ENCODE peak calls at places on chromosomes 13 and 19, in seven cellular contexts. One of them, this sample, is unnamed.

GRCh38 chr19:18046066-18046718 is 38.2 kb downstream of the ARRDC2 start:
- DNase-seq in hepatocyte: no peak
- DNase-seq in NCI-H69: peak
- DNase-seq in body of pancreas: peak
- DNase-seq in cerebellar cortex: no peak
- DNase-seq in activated gamma-delta T cell treated with Interleukin-2 at 50 U/mL for 16 hours: no peak
- DNase-seq in heart left ventricle: no peak
- DNase-seq in this sample: no peak

GRCh38 chr13:28394422-28394821 is 100.5 kb downstream of the FLT1 start:
- DNase-seq in heart left ventricle: no peak
- DNase-seq in activated gamma-delta T cell treated with Interleukin-2 at 50 U/mL for 16 hours: no peak
- DNase-seq in cerebellar cortex: no peak
- DNase-seq in body of pancreas: peak
- DNase-seq in NCI-H69: no peak
- DNase-seq in hepatocyte: no peak
- DNase-seq in this sample: no peak

GRCh38 chr19:56725829-56726424 is 54.4 kb upstream of the ZNF835 start:
- DNase-seq in activated gamma-delta T cell treated with Interleukin-2 at 50 U/mL for 16 hours: no peak
- DNase-seq in cerebellar cortex: peak
- DNase-seq in hepatocyte: no peak
- DNase-seq in body of pancreas: no peak
- DNase-seq in heart left ventricle: no peak
- DNase-seq in NCI-H69: peak
- DNase-seq in this sample: no peak

GRCh38 chr19:1953441-1954094 is 12.6 kb downstream of the CSNK1G2 start:
- DNase-seq in NCI-H69: no peak
- DNase-seq in heart left ventricle: no peak
- DNase-seq in hepatocyte: no peak
- DNase-seq in cerebellar cortex: no peak
- DNase-seq in body of pancreas: no peak
- DNase-seq in activated gamma-delta T cell treated with Interleukin-2 at 50 U/mL for 16 hours: no peak
- DNase-seq in this sample: no peak

GRCh38 chr13:99322297-99323103 is 15.3 kb upstream of the GPR183 start:
- DNase-seq in hepatocyte: no peak
- DNase-seq in heart left ventricle: no peak
- DNase-seq in body of pancreas: no peak
- DNase-seq in cerebellar cortex: no peak
- DNase-seq in activated gamma-delta T cell treated with Interleukin-2 at 50 U/mL for 16 hours: no peak
- DNase-seq in NCI-H69: no peak
- DNase-seq in this sample: no peak

GRCh38 chr19:5222821-5223321 is 117.7 kb downstream of the PTPRS start:
- DNase-seq in NCI-H69: no peak
- DNase-seq in body of pancreas: no peak
- DNase-seq in cerebellar cortex: no peak
- DNase-seq in activated gamma-delta T cell treated with Interleukin-2 at 50 U/mL for 16 hours: no peak
- DNase-seq in hepatocyte: no peak
- DNase-seq in heart left ventricle: no peak
- DNase-seq in this sample: no peak

GRCh38 chr13:80824231-80824630 is 483.3 kb upstream of the SPRY2 start:
- DNase-seq in body of pancreas: no peak
- DNase-seq in activated gamma-delta T cell treated with Interleukin-2 at 50 U/mL for 16 hours: no peak
- DNase-seq in heart left ventricle: no peak
- DNase-seq in hepatocyte: no peak
- DNase-seq in NCI-H69: no peak
- DNase-seq in cerebellar cortex: no peak
- DNase-seq in this sample: no peak

GRCh38 chr13:63184693-63185092 is 1769.0 kb upstream of the PCDH20 start:
- DNase-seq in activated gamma-delta T cell treated with Interleukin-2 at 50 U/mL for 16 hours: no peak
- DNase-seq in heart left ventricle: no peak
- DNase-seq in NCI-H69: peak
- DNase-seq in cerebellar cortex: no peak
- DNase-seq in body of pancreas: no peak
- DNase-seq in hepatocyte: no peak
- DNase-seq in this sample: peak

GRCh38 chr13:34458756-34459462 is 483.2 kb upstream of the NBEA start:
- DNase-seq in activated gamma-delta T cell treated with Interleukin-2 at 50 U/mL for 16 hours: no peak
- DNase-seq in hepatocyte: no peak
- DNase-seq in NCI-H69: no peak
- DNase-seq in body of pancreas: no peak
- DNase-seq in heart left ventricle: no peak
- DNase-seq in cerebellar cortex: no peak
- DNase-seq in this sample: no peak

GRCh38 chr13:25177012-25177411 is 4.9 kb upstream of the AMER2 start:
- DNase-seq in hepatocyte: no peak
- DNase-seq in heart left ventricle: no peak
- DNase-seq in cerebellar cortex: peak
- DNase-seq in body of pancreas: no peak
- DNase-seq in NCI-H69: no peak
- DNase-seq in activated gamma-delta T cell treated with Interleukin-2 at 50 U/mL for 16 hours: no peak
- DNase-seq in this sample: no peak

GRCh38 chr19:13092608-13093260 is 9.9 kb downstream of the LYL1 start:
- DNase-seq in activated gamma-delta T cell treated with Interleukin-2 at 50 U/mL for 16 hours: no peak
- DNase-seq in body of pancreas: no peak
- DNase-seq in hepatocyte: no peak
- DNase-seq in heart left ventricle: no peak
- DNase-seq in NCI-H69: no peak
- DNase-seq in cerebellar cortex: no peak
- DNase-seq in this sample: no peak

GRCh38 chr19:755063-755462 is 4.2 kb downstream of the MISP start:
- DNase-seq in heart left ventricle: no peak
- DNase-seq in hepatocyte: no peak
- DNase-seq in cerebellar cortex: no peak
- DNase-seq in activated gamma-delta T cell treated with Interleukin-2 at 50 U/mL for 16 hours: no peak
- DNase-seq in body of pancreas: no peak
- DNase-seq in NCI-H69: no peak
- DNase-seq in this sample: no peak

GRCh38 chr13:88097541-88097940 is 426.4 kb downstream of the SLITRK5 start:
- DNase-seq in NCI-H69: no peak
- DNase-seq in body of pancreas: no peak
- DNase-seq in activated gamma-delta T cell treated with Interleukin-2 at 50 U/mL for 16 hours: no peak
- DNase-seq in heart left ventricle: no peak
- DNase-seq in cerebellar cortex: no peak
- DNase-seq in hepatocyte: no peak
- DNase-seq in this sample: no peak

GRCh38 chr13:107329991-107330390 is 762.1 kb upstream of the ARGLU1 start:
- DNase-seq in body of pancreas: no peak
- DNase-seq in hepatocyte: no peak
- DNase-seq in activated gamma-delta T cell treated with Interleukin-2 at 50 U/mL for 16 hours: no peak
- DNase-seq in NCI-H69: no peak
- DNase-seq in heart left ventricle: no peak
- DNase-seq in cerebellar cortex: no peak
- DNase-seq in this sample: no peak

GRCh38 chr13:35356572-35356971 is 119.9 kb downstream of the MAB21L1 start:
- DNase-seq in NCI-H69: no peak
- DNase-seq in hepatocyte: no peak
- DNase-seq in heart left ventricle: no peak
- DNase-seq in body of pancreas: no peak
- DNase-seq in activated gamma-delta T cell treated with Interleukin-2 at 50 U/mL for 16 hours: no peak
- DNase-seq in cerebellar cortex: no peak
- DNase-seq in this sample: no peak

GRCh38 chr13:26899153-26899552 is 138.6 kb upstream of the GPR12 start:
- DNase-seq in NCI-H69: no peak
- DNase-seq in heart left ventricle: no peak
- DNase-seq in hepatocyte: no peak
- DNase-seq in activated gamma-delta T cell treated with Interleukin-2 at 50 U/mL for 16 hours: no peak
- DNase-seq in body of pancreas: no peak
- DNase-seq in cerebellar cortex: peak
- DNase-seq in this sample: no peak

GRCh38 chr19:383922-384800 is 24.8 kb downstream of the C2CD4C start:
- DNase-seq in NCI-H69: no peak
- DNase-seq in heart left ventricle: peak
- DNase-seq in body of pancreas: peak
- DNase-seq in activated gamma-delta T cell treated with Interleukin-2 at 50 U/mL for 16 hours: no peak
- DNase-seq in hepatocyte: peak
- DNase-seq in cerebellar cortex: peak
- DNase-seq in this sample: peak

GRCh38 chr19:4624733-4625362 is 14.5 kb upstream of the TNFAIP8L1 start:
- DNase-seq in body of pancreas: no peak
- DNase-seq in hepatocyte: peak
- DNase-seq in NCI-H69: peak
- DNase-seq in activated gamma-delta T cell treated with Interleukin-2 at 50 U/mL for 16 hours: no peak
- DNase-seq in cerebellar cortex: peak
- DNase-seq in heart left ventricle: no peak
- DNase-seq in this sample: peak

GRCh38 chr19:37227996-37228395 is 10.0 kb downstream of the ZNF383 start:
- DNase-seq in activated gamma-delta T cell treated with Interleukin-2 at 50 U/mL for 16 hours: no peak
- DNase-seq in heart left ventricle: no peak
- DNase-seq in hepatocyte: no peak
- DNase-seq in NCI-H69: peak
- DNase-seq in cerebellar cortex: peak
- DNase-seq in body of pancreas: peak
- DNase-seq in this sample: peak

GRCh38 chr19:55156202-55157063 is 1.1 kb downstream of the TNNI3 start:
- DNase-seq in cerebellar cortex: peak
- DNase-seq in heart left ventricle: peak
- DNase-seq in activated gamma-delta T cell treated with Interleukin-2 at 50 U/mL for 16 hours: peak
- DNase-seq in body of pancreas: peak
- DNase-seq in hepatocyte: peak
- DNase-seq in NCI-H69: peak
- DNase-seq in this sample: peak

GRCh38 chr13:106100261-106100919 is 435.1 kb downstream of the EFNB2 start:
- DNase-seq in heart left ventricle: no peak
- DNase-seq in cerebellar cortex: no peak
- DNase-seq in activated gamma-delta T cell treated with Interleukin-2 at 50 U/mL for 16 hours: no peak
- DNase-seq in body of pancreas: no peak
- DNase-seq in NCI-H69: peak
- DNase-seq in hepatocyte: peak
- DNase-seq in this sample: peak

GRCh38 chr13:98105929-98106336 is 37.0 kb upstream of the FARP1 start:
- DNase-seq in cerebellar cortex: no peak
- DNase-seq in heart left ventricle: no peak
- DNase-seq in activated gamma-delta T cell treated with Interleukin-2 at 50 U/mL for 16 hours: no peak
- DNase-seq in body of pancreas: no peak
- DNase-seq in hepatocyte: peak
- DNase-seq in NCI-H69: peak
- DNase-seq in this sample: peak

GRCh38 chr19:4969772-4970531 is 1.0 kb downstream of the KDM4B start:
- DNase-seq in activated gamma-delta T cell treated with Interleukin-2 at 50 U/mL for 16 hours: no peak
- DNase-seq in body of pancreas: peak
- DNase-seq in hepatocyte: no peak
- DNase-seq in heart left ventricle: no peak
- DNase-seq in NCI-H69: peak
- DNase-seq in cerebellar cortex: no peak
- DNase-seq in this sample: no peak

GRCh38 chr19:43224855-43225253 is 19.4 kb upstream of the PSG4 start:
- DNase-seq in activated gamma-delta T cell treated with Interleukin-2 at 50 U/mL for 16 hours: no peak
- DNase-seq in cerebellar cortex: peak
- DNase-seq in body of pancreas: no peak
- DNase-seq in NCI-H69: no peak
- DNase-seq in heart left ventricle: no peak
- DNase-seq in hepatocyte: no peak
- DNase-seq in this sample: no peak

GRCh38 chr19:16042533-16043085 is 33.7 kb upstream of the TPM4 start:
- DNase-seq in cerebellar cortex: no peak
- DNase-seq in activated gamma-delta T cell treated with Interleukin-2 at 50 U/mL for 16 hours: no peak
- DNase-seq in NCI-H69: no peak
- DNase-seq in heart left ventricle: no peak
- DNase-seq in body of pancreas: no peak
- DNase-seq in hepatocyte: no peak
- DNase-seq in this sample: no peak

GRCh38 chr19:10554760-10555612 is 10.8 kb downstream of the KRI1 start:
- DNase-seq in hepatocyte: no peak
- DNase-seq in NCI-H69: no peak
- DNase-seq in heart left ventricle: no peak
- DNase-seq in body of pancreas: no peak
- DNase-seq in activated gamma-delta T cell treated with Interleukin-2 at 50 U/mL for 16 hours: no peak
- DNase-seq in cerebellar cortex: no peak
- DNase-seq in this sample: no peak

GRCh38 chr13:29758591-29759114 is 91.8 kb downstream of the UBL3 start:
- DNase-seq in body of pancreas: peak
- DNase-seq in heart left ventricle: no peak
- DNase-seq in cerebellar cortex: no peak
- DNase-seq in hepatocyte: no peak
- DNase-seq in activated gamma-delta T cell treated with Interleukin-2 at 50 U/mL for 16 hours: peak
- DNase-seq in NCI-H69: no peak
- DNase-seq in this sample: peak

This sample was measured in ELF-1.